ENCODE peak calls at places on chromosomes 2 and 18, in four cellular contexts. A is esophagus squamous epithelium, F is right lobe of liver, Q is mammary epithelial cell. L is an unnamed sample.

GRCh38 chr2:228731517-228731916 is 539.6 kb downstream of the PID1 start:
- DNase-seq in A (no peak), F (no peak), Q (peak), L (peak)

GRCh38 chr2:225937625-225938024 is 538.1 kb downstream of the NYAP2 start:
- DNase-seq in A (no peak), F (no peak), Q (peak), L (peak)

GRCh38 chr2:182597570-182597969 is 118.5 kb upstream of the DNAJC10 start:
- DNase-seq in A (no peak), Q (no peak), F (no peak), L (no peak)

GRCh38 chr2:235343869-235344268 is 150.0 kb upstream of the AGAP1 start:
- DNase-seq in A (no peak), F (no peak), Q (no peak), L (peak)

GRCh38 chr2:58702302-58702696 is 461.2 kb upstream of the FANCL start:
- DNase-seq in Q (peak), F (no peak), A (no peak), L (no peak)

GRCh38 chr2:21024198-21024597 is 19.7 kb downstream of the APOB start:
- DNase-seq in Q (no peak), A (no peak), F (no peak), L (no peak)

GRCh38 chr2:20509766-20510490 is 63.1 kb downstream of the RHOB start:
- DNase-seq in F (no peak), Q (peak), A (no peak), L (no peak)

GRCh38 chr2:110674620-110675555 is 3.0 kb downstream of the BUB1 start:
- DNase-seq in Q (peak), F (peak), A (no peak), L (no peak)

GRCh38 chr2:128402921-128403670 is 84.4 kb upstream of the HS6ST1 start:
- DNase-seq in A (no peak), F (no peak), Q (no peak), L (no peak)

GRCh38 chr2:98664323-98664722 is 55.9 kb downstream of the UNC50 start:
- DNase-seq in A (no peak), F (no peak), Q (peak), L (no peak)

GRCh38 chr2:170818294-170819104 is 1.8 kb downstream of the GAD1 start:
- DNase-seq in F (no peak), Q (peak), A (no peak), L (no peak)

GRCh38 chr18:74256190-74256589 is 35.6 kb downstream of the CYB5A start:
- DNase-seq in F (no peak), Q (no peak), A (no peak), L (no peak)

GRCh38 chr18:72672364-72673151 is 128.4 kb upstream of the CBLN2 start:
- DNase-seq in F (no peak), Q (peak), A (no peak), L (no peak)

GRCh38 chr18:68316636-68317035 is 398.3 kb downstream of the TMX3 start:
- DNase-seq in F (no peak), Q (peak), A (no peak), L (peak)

GRCh38 chr2:673615-674318 is 3.4 kb downstream of the TMEM18 start:
- DNase-seq in Q (peak), F (no peak), A (no peak), L (no peak)

GRCh38 chr18:55346961-55347740 is 240.8 kb downstream of the TCF4 start:
- DNase-seq in A (no peak), Q (no peak), F (no peak), L (no peak)

GRCh38 chr2:199462167-199462976 is 4.6 kb upstream of the SATB2 start:
- DNase-seq in F (no peak), A (no peak), Q (no peak), L (no peak)
- H3K4me3 ChIP-seq in F (no peak), A (peak), Q (no peak), L (peak)

GRCh38 chr2:172096661-172097547 is 5.8 kb downstream of the DLX2 start:
- DNase-seq in F (no peak), A (no peak), Q (peak), L (peak)

GRCh38 chr2:172097557-172098131 is 5.1 kb downstream of the DLX2 start:
- DNase-seq in Q (peak), F (no peak), A (no peak), L (no peak)

GRCh38 chr2:172098650-172099471 is 3.8 kb downstream of the DLX2 start:
- DNase-seq in A (no peak), Q (peak), F (peak), L (no peak)

GRCh38 chr2:172099472-172100079 is 3.1 kb downstream of the DLX2 start:
- DNase-seq in F (no peak), A (no peak), Q (no peak), L (no peak)

GRCh38 chr2:172098287-172098649 is 4.4 kb downstream of the DLX2 start:
- DNase-seq in A (no peak), Q (no peak), F (no peak), L (no peak)
- H3K4me3 ChIP-seq in A (no peak), Q (no peak), F (no peak), L (no peak)

GRCh38 chr2:44715671-44716077 is 225.8 kb upstream of the SIX3 start:
- DNase-seq in A (no peak), F (no peak), Q (peak), L (peak)
- H3K4me3 ChIP-seq in A (no peak), F (no peak), Q (no peak), L (no peak)

GRCh38 chr2:60453301-60453700 is 100.2 kb downstream of the BCL11A start:
- DNase-seq in F (no peak), Q (no peak), A (no peak), L (no peak)
- H3K4me3 ChIP-seq in F (no peak), Q (no peak), A (no peak), L (no peak)

GRCh38 chr2:28322051-28322450 is 70.6 kb upstream of the FOSL2 start:
- DNase-seq in Q (no peak), F (no peak), A (no peak), L (no peak)

GRCh38 chr2:28321426-28321825 is 71.2 kb upstream of the FOSL2 start:
- DNase-seq in F (no peak), Q (no peak), A (no peak), L (no peak)

GRCh38 chr2:28322887-28323483 is 69.7 kb upstream of the FOSL2 start:
- DNase-seq in F (no peak), Q (no peak), A (no peak), L (no peak)

GRCh38 chr2:28320371-28320770 is 72.3 kb upstream of the FOSL2 start:
- DNase-seq in F (no peak), A (no peak), Q (no peak), L (no peak)

GRCh38 chr2:28322456-28322855 is 70.2 kb upstream of the FOSL2 start:
- DNase-seq in Q (no peak), A (no peak), F (no peak), L (no peak)
- H3K4me3 ChIP-seq in Q (no peak), A (no peak), F (no peak), L (no peak)

DNA sequence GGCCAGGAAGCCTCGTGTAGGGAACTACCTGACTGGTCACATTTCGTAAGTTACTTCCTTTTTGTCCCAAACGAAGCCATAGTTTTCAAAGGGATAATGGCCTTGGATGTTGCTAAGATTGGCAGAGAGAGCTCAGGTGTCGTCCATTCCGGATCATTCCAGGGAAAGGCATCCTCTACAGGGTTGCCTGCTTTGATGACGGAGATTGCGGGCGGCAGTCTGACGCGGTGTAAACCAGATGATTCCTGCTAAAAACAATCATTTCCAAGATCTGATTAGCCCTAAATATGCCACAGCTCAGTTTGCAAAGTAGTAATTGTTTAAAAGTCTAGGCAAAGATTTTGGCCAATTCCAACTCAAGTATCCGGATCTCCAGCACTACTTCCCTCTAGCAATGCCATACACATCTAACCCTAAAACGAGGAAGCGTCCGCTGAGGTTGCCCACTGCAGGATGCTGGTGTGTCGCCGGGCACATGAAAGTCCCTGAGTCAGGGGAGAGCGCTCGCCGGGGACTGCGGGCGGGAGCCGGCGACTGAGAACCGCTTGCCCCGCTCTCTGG is 624 bp upstream of the MALT1 start:
- DNase-seq in F (no peak), A (peak), Q (peak), L (no peak)
- H3K4me3 ChIP-seq in F (peak), A (peak), Q (peak), L (peak)

GRCh38 chr2:75055820-75056675 is 97.6 kb downstream of the POLE4 start:
- DNase-seq in Q (no peak), F (no peak), A (no peak), L (no peak)
- H3K4me3 ChIP-seq in Q (no peak), F (no peak), A (no peak), L (no peak)

GRCh38 chr18:70289351-70290330 is 796 bp downstream of the SOCS6 start:
- DNase-seq in F (peak), Q (peak), A (no peak), L (no peak)

GRCh38 chr18:70290482-70291294 is 1.8 kb downstream of the SOCS6 start:
- DNase-seq in F (no peak), Q (no peak), A (no peak), L (no peak)

GRCh38 chr18:70292628-70293027 is 3.8 kb downstream of the SOCS6 start:
- DNase-seq in A (no peak), Q (no peak), F (no peak), L (no peak)

GRCh38 chr18:70293166-70293565 is 4.3 kb downstream of the SOCS6 start:
- DNase-seq in Q (no peak), A (no peak), F (no peak), L (no peak)

GRCh38 chr18:70291295-70291574 is 2.4 kb downstream of the SOCS6 start:
- DNase-seq in Q (no peak), F (no peak), A (no peak), L (no peak)
- H3K4me3 ChIP-seq in Q (no peak), F (no peak), A (peak), L (no peak)